ENCODE peak calls at places on chromosomes 5 and 9, in nine cellular contexts. One of them, this sample, is unnamed.

GRCh38 chr5:39713224-39713911 is 288.6 kb upstream of the DAB2 start:
- DNase-seq in fibroblast of pulmonary artery: peak; percentile 64
- DNase-seq in A549: peak; percentile 78
- DNase-seq in IMR-90: peak; percentile 2
- DNase-seq in lower leg skin: peak; percentile 52
- DNase-seq in choroid plexus epithelial cell: peak; percentile 26
- DNase-seq in suprapubic skin: no peak
- DNase-seq in astrocyte of the spinal cord: no peak
- DNase-seq in psoas muscle: no peak
- DNase-seq in this sample: peak; percentile 56

GRCh38 chr9:35569206-35569605 is 35.9 kb upstream of the TESK1 start:
- DNase-seq in fibroblast of pulmonary artery: no peak
- DNase-seq in A549: no peak
- DNase-seq in IMR-90: no peak
- DNase-seq in lower leg skin: no peak
- DNase-seq in choroid plexus epithelial cell: no peak
- DNase-seq in suprapubic skin: no peak
- DNase-seq in astrocyte of the spinal cord: no peak
- DNase-seq in psoas muscle: no peak
- DNase-seq in this sample: no peak

GRCh38 chr5:172530835-172531703 is 76.7 kb upstream of the SH3PXD2B start:
- DNase-seq in fibroblast of pulmonary artery: no peak
- DNase-seq in A549: no peak
- DNase-seq in IMR-90: no peak
- DNase-seq in lower leg skin: peak; percentile 8
- DNase-seq in choroid plexus epithelial cell: no peak
- DNase-seq in suprapubic skin: peak; percentile 34
- DNase-seq in astrocyte of the spinal cord: no peak
- DNase-seq in psoas muscle: no peak
- DNase-seq in this sample: no peak

GRCh38 chr5:173020643-173021042 is 35.5 kb upstream of the CREBRF start:
- DNase-seq in fibroblast of pulmonary artery: peak; percentile 83
- DNase-seq in A549: no peak
- DNase-seq in IMR-90: no peak
- DNase-seq in lower leg skin: no peak
- DNase-seq in choroid plexus epithelial cell: peak; percentile 49
- DNase-seq in suprapubic skin: no peak
- DNase-seq in astrocyte of the spinal cord: no peak
- DNase-seq in psoas muscle: peak; percentile 59
- DNase-seq in this sample: no peak

GRCh38 chr5:67015577-67016290 is 180.9 kb downstream of the CD180 start:
- DNase-seq in fibroblast of pulmonary artery: peak; percentile 56
- DNase-seq in A549: no peak
- DNase-seq in IMR-90: peak; percentile 86
- DNase-seq in lower leg skin: no peak
- DNase-seq in choroid plexus epithelial cell: no peak
- DNase-seq in suprapubic skin: no peak
- DNase-seq in astrocyte of the spinal cord: peak; percentile 57
- DNase-seq in psoas muscle: no peak
- DNase-seq in this sample: peak; percentile 80

GRCh38 chr9:121610638-121610953 is 40.8 kb upstream of the DAB2IP start:
- DNase-seq in fibroblast of pulmonary artery: no peak
- DNase-seq in A549: no peak
- DNase-seq in IMR-90: no peak
- DNase-seq in lower leg skin: no peak
- DNase-seq in choroid plexus epithelial cell: no peak
- DNase-seq in suprapubic skin: no peak
- DNase-seq in astrocyte of the spinal cord: no peak
- DNase-seq in psoas muscle: no peak
- DNase-seq in this sample: no peak

GRCh38 chr9:6552033-6552737 is 93.3 kb downstream of the GLDC start:
- DNase-seq in fibroblast of pulmonary artery: peak; percentile 64
- DNase-seq in A549: no peak
- DNase-seq in IMR-90: peak; percentile 83
- DNase-seq in lower leg skin: no peak
- DNase-seq in choroid plexus epithelial cell: peak; percentile 83
- DNase-seq in suprapubic skin: no peak
- DNase-seq in astrocyte of the spinal cord: peak; percentile 92
- DNase-seq in psoas muscle: no peak
- DNase-seq in this sample: peak; percentile 74

GRCh38 chr5:160743027-160743426 is 109.0 kb downstream of the ATP10B start:
- DNase-seq in fibroblast of pulmonary artery: no peak
- DNase-seq in A549: no peak
- DNase-seq in IMR-90: no peak
- DNase-seq in lower leg skin: no peak
- DNase-seq in choroid plexus epithelial cell: no peak
- DNase-seq in suprapubic skin: no peak
- DNase-seq in astrocyte of the spinal cord: no peak
- DNase-seq in psoas muscle: no peak
- DNase-seq in this sample: no peak

GRCh38 chr5:156411131-156411727 is 84.3 kb downstream of the SGCD start:
- DNase-seq in fibroblast of pulmonary artery: peak; percentile 47
- DNase-seq in A549: peak; percentile 19
- DNase-seq in IMR-90: peak; percentile 82
- DNase-seq in lower leg skin: no peak
- DNase-seq in choroid plexus epithelial cell: peak; percentile 39
- DNase-seq in suprapubic skin: no peak
- DNase-seq in astrocyte of the spinal cord: peak; percentile 45
- DNase-seq in psoas muscle: no peak
- DNase-seq in this sample: peak; percentile 75

GRCh38 chr5:82931110-82931509 is 146.1 kb downstream of the TMEM167A start:
- DNase-seq in fibroblast of pulmonary artery: peak; percentile 58
- DNase-seq in A549: peak; percentile 16
- DNase-seq in IMR-90: peak; percentile 15
- DNase-seq in lower leg skin: no peak
- DNase-seq in choroid plexus epithelial cell: peak; percentile 45
- DNase-seq in suprapubic skin: no peak
- DNase-seq in astrocyte of the spinal cord: peak; percentile 48
- DNase-seq in psoas muscle: no peak
- DNase-seq in this sample: peak; percentile 66

GRCh38 chr9:125750656-125751035 is 3.5 kb downstream of the PBX3 start:
- DNase-seq in fibroblast of pulmonary artery: no peak
- DNase-seq in A549: no peak
- DNase-seq in IMR-90: no peak
- DNase-seq in lower leg skin: no peak
- DNase-seq in choroid plexus epithelial cell: no peak
- DNase-seq in suprapubic skin: no peak
- DNase-seq in astrocyte of the spinal cord: no peak
- DNase-seq in psoas muscle: no peak
- DNase-seq in this sample: no peak

DNA sequence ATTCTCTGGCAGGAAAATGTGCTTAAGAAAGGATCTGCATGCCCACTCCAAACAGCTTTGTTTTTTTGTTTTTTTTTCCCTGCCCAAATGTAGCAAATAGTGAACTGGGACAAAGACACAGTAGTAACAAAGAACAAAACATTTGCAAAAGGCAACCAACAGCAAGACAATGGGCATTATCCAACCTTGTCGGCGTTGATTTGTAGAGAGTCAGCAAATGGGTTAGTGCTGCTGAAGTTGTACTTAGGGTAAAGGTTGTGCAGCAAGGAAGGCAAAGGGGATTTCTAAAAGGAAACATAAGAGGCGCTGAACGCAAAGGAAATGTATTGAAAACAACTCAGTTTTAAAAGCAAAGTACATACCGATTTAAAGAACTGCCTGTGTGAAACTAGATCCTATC is 136.2 kb downstream of the MPDZ start:
- DNase-seq in fibroblast of pulmonary artery: no peak
- DNase-seq in A549: no peak
- DNase-seq in IMR-90: no peak
- DNase-seq in lower leg skin: no peak
- DNase-seq in choroid plexus epithelial cell: no peak
- DNase-seq in suprapubic skin: no peak
- DNase-seq in astrocyte of the spinal cord: no peak
- DNase-seq in psoas muscle: no peak
- DNase-seq in this sample: no peak
- H3K4me3 ChIP-seq in fibroblast of pulmonary artery: no peak overlapping the region
- H3K4me3 ChIP-seq in A549: no peak overlapping the region
- H3K4me3 ChIP-seq in IMR-90: no peak overlapping the region
- H3K4me3 ChIP-seq in lower leg skin: no peak overlapping the region
- H3K4me3 ChIP-seq in choroid plexus epithelial cell: no peak overlapping the region
- H3K4me3 ChIP-seq in suprapubic skin: no peak overlapping the region
- H3K4me3 ChIP-seq in astrocyte of the spinal cord: no peak overlapping the region
- H3K4me3 ChIP-seq in psoas muscle: no peak overlapping the region
- H3K4me3 ChIP-seq in this sample: no peak overlapping the region

GRCh38 chr9:69671291-69671903 is 774 bp downstream of the APBA1 start:
- DNase-seq in fibroblast of pulmonary artery: no peak
- DNase-seq in A549: no peak
- DNase-seq in IMR-90: no peak
- DNase-seq in lower leg skin: peak; percentile 43
- DNase-seq in choroid plexus epithelial cell: no peak
- DNase-seq in suprapubic skin: peak; percentile 58
- DNase-seq in astrocyte of the spinal cord: no peak
- DNase-seq in psoas muscle: no peak
- DNase-seq in this sample: no peak

GRCh38 chr9:69674741-69675438 is 2.7 kb upstream of the APBA1 start:
- DNase-seq in fibroblast of pulmonary artery: peak; percentile 88
- DNase-seq in A549: no peak
- DNase-seq in IMR-90: peak; percentile 94
- DNase-seq in lower leg skin: no peak
- DNase-seq in choroid plexus epithelial cell: peak; percentile 56
- DNase-seq in suprapubic skin: no peak
- DNase-seq in astrocyte of the spinal cord: peak; percentile 81
- DNase-seq in psoas muscle: no peak
- DNase-seq in this sample: peak; percentile 94

GRCh38 chr9:69671904-69672827 is at the start of gene APBA1:
- DNase-seq in fibroblast of pulmonary artery: peak; percentile 60
- DNase-seq in A549: peak; percentile 23
- DNase-seq in IMR-90: peak; percentile 56
- DNase-seq in lower leg skin: no peak
- DNase-seq in choroid plexus epithelial cell: peak; percentile 35
- DNase-seq in suprapubic skin: peak; percentile 67
- DNase-seq in astrocyte of the spinal cord: peak; percentile 40
- DNase-seq in psoas muscle: peak; percentile 77
- DNase-seq in this sample: peak; percentile 33

GRCh38 chr9:69674112-69674511 is 1.9 kb upstream of the APBA1 start:
- DNase-seq in fibroblast of pulmonary artery: no peak
- DNase-seq in A549: no peak
- DNase-seq in IMR-90: no peak
- DNase-seq in lower leg skin: no peak
- DNase-seq in choroid plexus epithelial cell: no peak
- DNase-seq in suprapubic skin: no peak
- DNase-seq in astrocyte of the spinal cord: no peak
- DNase-seq in psoas muscle: no peak
- DNase-seq in this sample: peak; percentile 14

DNA sequence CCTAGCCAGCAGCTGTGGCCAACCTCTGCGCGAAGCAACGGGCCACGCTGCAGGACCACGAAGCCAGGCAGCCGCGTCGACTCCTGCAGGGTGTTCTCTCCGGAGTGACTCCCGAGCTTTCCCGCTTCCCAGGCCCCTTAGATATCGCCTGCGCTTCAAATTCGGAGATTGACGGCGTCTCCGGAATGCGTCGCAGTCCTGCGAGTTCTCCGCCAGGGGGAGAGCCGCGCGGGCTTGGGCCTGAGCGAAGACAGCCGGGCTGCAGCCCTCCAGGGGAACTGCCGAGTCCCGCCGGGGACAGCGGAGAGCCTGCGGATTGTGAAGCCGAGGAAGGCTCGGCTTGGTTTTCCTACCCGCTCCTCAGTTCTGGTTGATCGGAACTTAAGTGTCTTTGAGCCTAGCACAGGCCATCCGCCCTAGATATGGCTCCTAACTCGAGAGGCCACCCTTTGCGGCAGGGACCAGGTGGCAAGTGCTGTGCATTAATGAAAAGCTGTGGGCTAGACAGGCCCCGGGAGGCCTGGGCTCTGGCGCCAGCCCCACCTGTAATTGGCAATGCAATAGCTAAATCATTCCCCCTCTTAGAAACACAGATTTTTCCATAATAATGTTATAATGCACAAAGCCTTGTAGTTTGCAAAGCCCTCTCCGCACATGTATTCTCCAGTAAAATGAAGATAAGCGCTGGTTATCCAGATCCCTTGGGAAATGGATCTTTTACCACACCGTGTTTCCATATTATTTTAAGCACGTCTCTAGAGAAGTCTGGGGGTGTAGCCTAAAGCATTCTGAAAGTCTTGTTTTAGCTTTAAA is 863 bp upstream of the APBA1 start:
- DNase-seq in fibroblast of pulmonary artery: peak; percentile 89
- DNase-seq in A549: peak; percentile 82
- DNase-seq in IMR-90: peak; percentile 89
- DNase-seq in lower leg skin: peak; percentile 71
- DNase-seq in choroid plexus epithelial cell: peak; percentile 88
- DNase-seq in suprapubic skin: peak; percentile 86
- DNase-seq in astrocyte of the spinal cord: peak; percentile 90
- DNase-seq in psoas muscle: peak; percentile 92
- DNase-seq in this sample: peak; percentile 84
- TF ChIP-seq CTCF in fibroblast of pulmonary artery: peak; percentile 84
- TF ChIP-seq CTCF in A549: peak; percentile 66
- TF ChIP-seq CTCF in IMR-90: peak; percentile 90
- TF ChIP-seq CTCF in lower leg skin: peak; percentile 83
- TF ChIP-seq CTCF in choroid plexus epithelial cell: peak; percentile 89
- TF ChIP-seq CTCF in suprapubic skin: peak; percentile 63
- TF ChIP-seq CTCF in astrocyte of the spinal cord: peak; percentile 93
- TF ChIP-seq CTCF in psoas muscle: peak; percentile 89
- TF ChIP-seq CTCF in this sample: peak; percentile 78

GRCh38 chr5:10354048-10354872 is 765 bp downstream of the MARCHF6 start:
- DNase-seq in fibroblast of pulmonary artery: peak; percentile 63
- DNase-seq in A549: peak; percentile 74
- DNase-seq in IMR-90: peak; percentile 50
- DNase-seq in lower leg skin: no peak
- DNase-seq in choroid plexus epithelial cell: peak; percentile 60
- DNase-seq in suprapubic skin: no peak
- DNase-seq in astrocyte of the spinal cord: peak; percentile 42
- DNase-seq in psoas muscle: no peak
- DNase-seq in this sample: peak; percentile 48
- H3K4me3 ChIP-seq in fibroblast of pulmonary artery: peak overlapping the region; percentile 77
- H3K4me3 ChIP-seq in A549: peak overlapping the region; percentile 91
- H3K4me3 ChIP-seq in IMR-90: peak overlapping the region; percentile 92
- H3K4me3 ChIP-seq in lower leg skin: peak overlapping the region; percentile 92
- H3K4me3 ChIP-seq in choroid plexus epithelial cell: peak overlapping the region; percentile 91
- H3K4me3 ChIP-seq in suprapubic skin: peak overlapping the region; percentile 100
- H3K4me3 ChIP-seq in astrocyte of the spinal cord: peak overlapping the region; percentile 80
- H3K4me3 ChIP-seq in psoas muscle: peak overlapping the region; percentile 95
- H3K4me3 ChIP-seq in this sample: peak overlapping the region; percentile 85

GRCh38 chr5:21806271-21806670 is 1046.9 kb downstream of the CDH12 start:
- DNase-seq in fibroblast of pulmonary artery: no peak
- DNase-seq in A549: no peak
- DNase-seq in IMR-90: no peak
- DNase-seq in lower leg skin: no peak
- DNase-seq in choroid plexus epithelial cell: no peak
- DNase-seq in suprapubic skin: no peak
- DNase-seq in astrocyte of the spinal cord: no peak
- DNase-seq in psoas muscle: no peak
- DNase-seq in this sample: no peak

GRCh38 chr5:21806943-21807342 is 1046.2 kb downstream of the CDH12 start:
- DNase-seq in fibroblast of pulmonary artery: peak; percentile 51
- DNase-seq in A549: no peak
- DNase-seq in IMR-90: peak; percentile 87
- DNase-seq in lower leg skin: no peak
- DNase-seq in choroid plexus epithelial cell: peak; percentile 86
- DNase-seq in suprapubic skin: no peak
- DNase-seq in astrocyte of the spinal cord: no peak
- DNase-seq in psoas muscle: no peak
- DNase-seq in this sample: peak; percentile 90

GRCh38 chr5:21807953-21808352 is 1045.2 kb downstream of the CDH12 start:
- DNase-seq in fibroblast of pulmonary artery: peak; percentile 28
- DNase-seq in A549: no peak
- DNase-seq in IMR-90: peak; percentile 19
- DNase-seq in lower leg skin: no peak
- DNase-seq in choroid plexus epithelial cell: peak; percentile 19
- DNase-seq in suprapubic skin: no peak
- DNase-seq in astrocyte of the spinal cord: peak; percentile 23
- DNase-seq in psoas muscle: no peak
- DNase-seq in this sample: peak; percentile 62

GRCh38 chr5:21810737-21811316 is 1042.3 kb downstream of the CDH12 start:
- DNase-seq in fibroblast of pulmonary artery: peak; percentile 56
- DNase-seq in A549: peak; percentile 21
- DNase-seq in IMR-90: peak; percentile 39
- DNase-seq in lower leg skin: no peak
- DNase-seq in choroid plexus epithelial cell: peak; percentile 62
- DNase-seq in suprapubic skin: no peak
- DNase-seq in astrocyte of the spinal cord: no peak
- DNase-seq in psoas muscle: no peak
- DNase-seq in this sample: peak; percentile 44
- TF ChIP-seq CTCF in fibroblast of pulmonary artery: peak; percentile 46
- TF ChIP-seq CTCF in A549: peak; percentile 58
- TF ChIP-seq CTCF in IMR-90: peak; percentile 57
- TF ChIP-seq CTCF in lower leg skin: no peak
- TF ChIP-seq CTCF in choroid plexus epithelial cell: peak; percentile 41
- TF ChIP-seq CTCF in suprapubic skin: no peak
- TF ChIP-seq CTCF in astrocyte of the spinal cord: peak; percentile 34
- TF ChIP-seq CTCF in psoas muscle: peak; percentile 13
- TF ChIP-seq CTCF in this sample: peak; percentile 45